ENCODE peak calls at places on chromosomes 2 and 18, in seven cellular contexts. O is occipital lobe; X is stimulated activated naive CD8-positive, alpha-beta T cell treated with anti-CD3 and anti-CD28 coated beads, Interleukin-15, Interleukin-2, amounts not matched to agents 100 U/mL and 50 U/mL, for 24 hours; Q is EH; V is brain microvascular endothelial cell; K is NCI-H1436; S is GOT3. H is an unnamed sample.

GRCh38 chr2:240733803-240734495 is 42.3 kb downstream of the AQP12A start:
- DNase-seq in Q (no peak), S (no peak), V (no peak), X (peak), K (no peak), O (no peak), H (peak)

GRCh38 chr18:79604205-79604912 is 75.2 kb upstream of the CTDP1 start:
- DNase-seq in O (no peak), K (no peak), X (no peak), V (no peak), S (no peak), Q (no peak), H (no peak)

GRCh38 chr2:160666019-160666676 is 172.5 kb upstream of the RBMS1 start:
- DNase-seq in V (peak), O (no peak), S (no peak), X (no peak), K (peak), Q (peak), H (no peak)

GRCh38 chr2:227411320-227411989 is 23.7 kb upstream of the SCYGR1 start:
- DNase-seq in O (no peak), Q (peak), V (peak), S (no peak), K (no peak), X (peak), H (peak)

GRCh38 chr2:62196278-62196901 is 475 bp downstream of the B3GNT2 start:
- DNase-seq in V (no peak), S (no peak), Q (no peak), X (peak), K (no peak), O (no peak), H (peak)

GRCh38 chr2:228613133-228613532 is 431.6 kb upstream of the SPHKAP start:
- DNase-seq in Q (peak), S (no peak), K (no peak), X (no peak), V (peak), O (no peak), H (no peak)

GRCh38 chr2:126221506-126221905 is 434.5 kb upstream of the GYPC start:
- DNase-seq in K (no peak), X (no peak), S (no peak), Q (no peak), O (no peak), V (peak), H (no peak)

GRCh38 chr2:190334479-190335224 is 8.7 kb upstream of the INPP1 start:
- DNase-seq in K (no peak), V (no peak), S (no peak), X (no peak), Q (no peak), O (no peak), H (no peak)

GRCh38 chr2:209525834-209526281 is 102.0 kb downstream of the MAP2 start:
- DNase-seq in Q (peak), O (no peak), K (no peak), V (peak), S (no peak), X (no peak), H (no peak)

GRCh38 chr2:182836451-182836850 is 30.0 kb downstream of the FRZB start:
- DNase-seq in Q (no peak), X (no peak), V (no peak), S (no peak), K (no peak), O (no peak), H (no peak)

GRCh38 chr2:28927878-28928277 is 33.4 kb downstream of the WDR43 start:
- DNase-seq in X (no peak), K (no peak), Q (peak), V (no peak), O (no peak), S (no peak), H (no peak)

GRCh38 chr2:25566694-25567093 is 106.7 kb downstream of the DTNB start:
- DNase-seq in Q (peak), X (no peak), K (no peak), S (no peak), O (no peak), V (peak), H (no peak)

GRCh38 chr2:37671013-37671815 is at the start of gene CDC42EP3:
- DNase-seq in X (peak), Q (peak), O (no peak), K (peak), V (no peak), S (peak), H (peak)

GRCh38 chr2:219871396-219871795 is 244.0 kb downstream of the SLC4A3 start:
- DNase-seq in X (no peak), S (no peak), V (no peak), Q (no peak), O (no peak), K (no peak), H (no peak)

GRCh38 chr2:191341436-191341835 is 96.2 kb downstream of the MYO1B start:
- DNase-seq in O (no peak), S (no peak), Q (no peak), K (no peak), X (no peak), V (no peak), H (no peak)

GRCh38 chr2:126973745-126974144 is 75.1 kb downstream of the TEX51 start:
- DNase-seq in O (no peak), S (no peak), V (no peak), Q (no peak), X (no peak), K (no peak), H (no peak)

GRCh38 chr2:9139491-9140443 is 66.8 kb upstream of the ASAP2 start:
- DNase-seq in K (peak), V (peak), Q (peak), O (peak), X (peak), S (no peak), H (peak)

GRCh38 chr2:181813963-181814565 is 77.5 kb upstream of the ITPRID2 start:
- DNase-seq in K (no peak), O (no peak), X (no peak), Q (peak), S (no peak), V (peak), H (no peak)

GRCh38 chr2:240852671-240853314 is 15.8 kb upstream of the AGXT start:
- DNase-seq in O (no peak), X (no peak), V (no peak), Q (no peak), K (no peak), S (no peak), H (peak)

GRCh38 chr2:75870133-75870532 is 159.4 kb upstream of the GCFC2 start:
- DNase-seq in K (no peak), V (no peak), O (no peak), S (no peak), X (no peak), Q (no peak), H (no peak)